ENCODE peak calls at places on chromosomes 13 and 19, in nine cellular contexts. R is stimulated activated CD4-positive, alpha-beta T cell treated with anti-CD3 and anti-CD28 coated beads, Interleukin-4, amount 100 ng/mL, for 24 hours; O is nephron progenitor cell; W is thyroid gland; U is dermis microvascular lymphatic vessel endothelial cell; G is endothelial cell; Y is kidney tubule cell; S is stimulated activated CD8-positive, alpha-beta memory T cell treated with anti-CD3 and anti-CD28 coated beads, Interleukin-2, amount 100 ng/mL, for 48 hours; Q is heart right ventricle. P is an unnamed sample.

GRCh38 chr19:54172764-54173699 is at the start of gene TMC4:
- DNase-seq in O (no peak), Y (peak), Q (peak), R (no peak), S (no peak), U (no peak), W (peak), G (no peak), P (no peak)

GRCh38 chr13:61135583-61135982 is 280.1 kb downstream of the PCDH20 start:
- DNase-seq in S (no peak), R (no peak), G (no peak), O (no peak), Y (no peak), Q (no peak), U (no peak), W (no peak), P (no peak)

GRCh38 chr13:43008591-43008990 is 14.8 kb upstream of the DNAJC15 start:
- DNase-seq in R (no peak), G (no peak), U (no peak), W (no peak), S (no peak), Y (no peak), Q (no peak), O (no peak), P (no peak)

GRCh38 chr13:24215732-24216131 is 55.2 kb downstream of the SPATA13 start:
- DNase-seq in Q (peak), W (peak), O (no peak), R (no peak), U (peak), S (no peak), Y (peak), G (no peak), P (no peak)

GRCh38 chr13:32264407-32264806 is 50.8 kb downstream of the ZAR1L start:
- DNase-seq in U (peak), R (no peak), G (peak), O (no peak), W (peak), S (no peak), Q (peak), Y (no peak), P (no peak)

GRCh38 chr19:55488986-55489710 is 912 bp downstream of the SSC5D start:
- DNase-seq in W (no peak), Y (no peak), G (no peak), Q (no peak), S (no peak), U (no peak), O (no peak), R (no peak), P (no peak)

GRCh38 chr19:8501547-8501946 is 893 bp downstream of the PRAM1 start:
- DNase-seq in W (no peak), G (no peak), R (no peak), Q (no peak), Y (no peak), O (no peak), U (no peak), S (no peak), P (no peak)

GRCh38 chr19:17404621-17405249 is 695 bp downstream of the BST2 start:
- DNase-seq in O (no peak), R (no peak), G (no peak), U (no peak), Q (no peak), W (no peak), Y (no peak), S (no peak), P (no peak)

GRCh38 chr13:24074687-24075086 is 85.8 kb upstream of the SPATA13 start:
- DNase-seq in R (no peak), G (no peak), O (no peak), W (no peak), S (no peak), Q (no peak), Y (peak), U (peak), P (no peak)

GRCh38 chr13:113582841-113583631 is 1.5 kb upstream of the TFDP1 start:
- DNase-seq in Q (no peak), G (no peak), S (no peak), W (no peak), Y (no peak), O (no peak), U (no peak), R (no peak), P (peak)

GRCh38 chr13:109815651-109816050 is 29.3 kb upstream of the IRS2 start:
- DNase-seq in O (no peak), G (no peak), W (no peak), R (no peak), U (no peak), Y (no peak), Q (no peak), S (no peak), P (no peak)

GRCh38 chr19:55777528-55777927 is 8.6 kb downstream of the RFPL4AL1 start:
- DNase-seq in O (no peak), W (no peak), S (no peak), R (no peak), G (no peak), Q (no peak), Y (no peak), U (no peak), P (no peak)

GRCh38 chr19:15324791-15325519 is 7.4 kb downstream of the BRD4 start:
- DNase-seq in O (no peak), Q (no peak), U (no peak), W (no peak), G (no peak), Y (no peak), S (no peak), R (no peak), P (no peak)

GRCh38 chr13:38401276-38401675 is 51.6 kb downstream of the UFM1 start:
- DNase-seq in O (no peak), S (no peak), Q (no peak), R (no peak), G (no peak), W (no peak), U (no peak), Y (no peak), P (no peak)

GRCh38 chr19:57829316-57829715 is 783 bp upstream of the ZNF587B start:
- DNase-seq in S (no peak), Q (no peak), Y (no peak), O (no peak), G (no peak), R (no peak), U (no peak), W (no peak), P (no peak)

GRCh38 chr13:38539632-38540031 is 147.2 kb upstream of the FREM2 start:
- DNase-seq in S (no peak), Y (no peak), G (no peak), O (no peak), U (no peak), R (no peak), Q (no peak), W (no peak), P (no peak)

GRCh38 chr13:61275740-61276139 is 139.9 kb downstream of the PCDH20 start:
- DNase-seq in S (no peak), Q (no peak), U (no peak), O (no peak), Y (peak), W (no peak), G (no peak), R (no peak), P (no peak)

GRCh38 chr19:472005-472858 is 11.4 kb upstream of the SHC2 start:
- DNase-seq in U (no peak), Y (no peak), G (no peak), W (no peak), Q (no peak), O (no peak), R (no peak), S (no peak), P (no peak)

GRCh38 chr19:56837004-56837403 is 3.5 kb downstream of the PEG3 start:
- DNase-seq in U (no peak), O (no peak), Q (no peak), G (no peak), Y (peak), S (no peak), W (peak), R (no peak), P (no peak)